ENCODE peak calls at places on chromosomes 16 and 17, in six cellular contexts. M is heart left ventricle, R is BE2C, S is OCI-LY7, F is brain microvascular endothelial cell, Y is A549. W is an unnamed sample.

GRCh38 chr16:84617631-84618427 is at the start of gene COTL1:
- DNase-seq in F (peak), M (peak), Y (peak), R (peak), S (peak), W (peak)

GRCh38 chr16:15961060-15961511 is 11.7 kb downstream of the ABCC1 start:
- DNase-seq in F (no peak), Y (no peak), M (no peak), R (no peak), S (peak), W (no peak)

GRCh38 chr17:82507631-82508175 is 11.8 kb upstream of the FOXK2 start:
- DNase-seq in S (no peak), Y (no peak), M (no peak), R (no peak), F (no peak), W (no peak)

GRCh38 chr17:65514082-65514481 is 47.4 kb downstream of the AXIN2 start:
- DNase-seq in R (no peak), F (peak), Y (no peak), M (no peak), S (no peak), W (peak)

GRCh38 chr16:3431779-3432219 is 11.5 kb downstream of the ZNF597 start:
- DNase-seq in Y (no peak), S (no peak), R (peak), F (peak), M (peak), W (no peak)

GRCh38 chr17:4498461-4499397 is at the start of gene SPNS2:
- DNase-seq in R (peak), M (peak), S (peak), F (no peak), Y (peak), W (no peak)

GRCh38 chr17:60102632-60103047 is 23.9 kb upstream of the HEATR6 start:
- DNase-seq in Y (peak), M (peak), F (peak), S (peak), R (peak), W (no peak)

GRCh38 chr17:57104461-57105175 is 19.6 kb downstream of the AKAP1 start:
- DNase-seq in M (no peak), S (no peak), F (no peak), R (no peak), Y (no peak), W (no peak)

GRCh38 chr16:27520982-27521673 is 28.6 kb downstream of the GTF3C1 start:
- DNase-seq in R (no peak), M (peak), Y (no peak), S (no peak), F (peak), W (no peak)

GRCh38 chr17:8563024-8563776 is 67.3 kb downstream of the MYH10 start:
- DNase-seq in M (no peak), S (no peak), F (no peak), Y (no peak), R (peak), W (no peak)

GRCh38 chr17:71071837-71072236 is 902.5 kb downstream of the KCNJ2 start:
- DNase-seq in M (peak), Y (peak), R (peak), F (peak), S (no peak), W (peak)

GRCh38 chr16:81251871-81252270 is 13.4 kb downstream of the BCO1 start:
- DNase-seq in F (peak), Y (no peak), R (no peak), S (no peak), M (no peak), W (peak)

GRCh38 chr17:2400474-2400866 is 390 bp downstream of the MNT start:
- DNase-seq in M (peak), R (peak), S (peak), Y (no peak), F (no peak), W (no peak)

GRCh38 chr16:50550035-50550434 is 1.8 kb downstream of the NKD1 start:
- DNase-seq in M (no peak), Y (no peak), R (no peak), S (no peak), F (no peak), W (no peak)

GRCh38 chr16:17921357-17921978 is 415.1 kb downstream of the NPIPA8 start:
- DNase-seq in S (peak), M (no peak), Y (no peak), F (no peak), R (peak), W (no peak)

GRCh38 chr17:82301916-82302497 is 15.4 kb downstream of the CD7 start:
- DNase-seq in R (no peak), Y (no peak), M (no peak), S (no peak), F (no peak), W (no peak)

GRCh38 chr16:88941051-88941932 is 35.7 kb downstream of the CBFA2T3 start:
- DNase-seq in S (peak), Y (no peak), M (peak), F (no peak), R (no peak), W (no peak)

GRCh38 chr17:13143001-13143400 is 125.2 kb upstream of the ELAC2 start:
- DNase-seq in F (no peak), S (no peak), Y (no peak), M (no peak), R (no peak), W (no peak)

GRCh38 chr17:78039581-78039980 is 81.1 kb downstream of the TNRC6C start:
- DNase-seq in M (no peak), F (no peak), Y (no peak), S (no peak), R (no peak), W (no peak)

GRCh38 chr17:17774009-17774881 is 62.5 kb downstream of the SREBF1 start:
- DNase-seq in F (no peak), M (peak), Y (peak), R (no peak), S (no peak), W (no peak)

GRCh38 chr17:27206447-27206846 is 87.5 kb upstream of the WSB1 start:
- DNase-seq in Y (no peak), R (no peak), F (no peak), S (peak), M (no peak), W (no peak)

GRCh38 chr17:82175951-82176350 is 36.7 kb downstream of the CCDC57 start:
- DNase-seq in R (no peak), Y (no peak), S (no peak), F (no peak), M (no peak), W (no peak)

GRCh38 chr16:67259705-67260104 is 10.9 kb downstream of the SLC9A5 start:
- DNase-seq in Y (no peak), M (peak), S (no peak), R (no peak), F (no peak), W (no peak)

GRCh38 chr17:57557793-57558681 is 187.1 kb downstream of the CCDC182 start:
- DNase-seq in M (no peak), S (peak), R (no peak), Y (no peak), F (peak), W (peak)

GRCh38 chr16:79997257-79997656 is 396.7 kb upstream of the MAF start:
- DNase-seq in R (no peak), M (no peak), Y (no peak), S (peak), F (no peak), W (no peak)

GRCh38 chr16:25176136-25176535 is 40.6 kb upstream of the AQP8 start:
- DNase-seq in M (no peak), F (no peak), S (no peak), Y (no peak), R (no peak), W (no peak)

GRCh38 chr16:57739756-57740422 is 4.3 kb downstream of the KATNB1 start:
- DNase-seq in R (no peak), F (no peak), S (no peak), M (no peak), Y (no peak), W (no peak)

GRCh38 chr17:4796550-4796915 is 569 bp downstream of the PSMB6 start:
- DNase-seq in R (peak), S (no peak), Y (peak), M (no peak), F (peak), W (no peak)

GRCh38 chr17:75723201-75723930 is 2.1 kb downstream of the ITGB4 start:
- DNase-seq in S (no peak), M (peak), F (no peak), Y (no peak), R (no peak), W (no peak)

GRCh38 chr16:65532846-65533245 is 411.0 kb upstream of the CDH11 start:
- DNase-seq in Y (no peak), M (no peak), R (no peak), F (no peak), S (no peak), W (no peak)

GRCh38 chr17:2250140-2251095 is 53.2 kb downstream of the SMG6 start:
- DNase-seq in M (no peak), Y (no peak), R (no peak), F (no peak), S (no peak), W (no peak)

GRCh38 chr17:5249615-5250014 is 15.0 kb upstream of the SCIMP start:
- DNase-seq in R (peak), Y (peak), F (peak), M (peak), S (peak), W (peak)

GRCh38 chr17:75439287-75439686 is 17.1 kb upstream of the TMEM94 start:
- DNase-seq in F (no peak), Y (no peak), R (no peak), M (no peak), S (no peak), W (no peak)

GRCh38 chr16:3974751-3975150 is 94.2 kb upstream of the CREBBP start:
- DNase-seq in M (no peak), S (no peak), R (no peak), F (no peak), Y (no peak), W (no peak)

GRCh38 chr17:40056379-40057005 is 2.3 kb upstream of the MED24 start:
- DNase-seq in R (no peak), Y (no peak), F (no peak), M (no peak), S (no peak), W (no peak)

DNA sequence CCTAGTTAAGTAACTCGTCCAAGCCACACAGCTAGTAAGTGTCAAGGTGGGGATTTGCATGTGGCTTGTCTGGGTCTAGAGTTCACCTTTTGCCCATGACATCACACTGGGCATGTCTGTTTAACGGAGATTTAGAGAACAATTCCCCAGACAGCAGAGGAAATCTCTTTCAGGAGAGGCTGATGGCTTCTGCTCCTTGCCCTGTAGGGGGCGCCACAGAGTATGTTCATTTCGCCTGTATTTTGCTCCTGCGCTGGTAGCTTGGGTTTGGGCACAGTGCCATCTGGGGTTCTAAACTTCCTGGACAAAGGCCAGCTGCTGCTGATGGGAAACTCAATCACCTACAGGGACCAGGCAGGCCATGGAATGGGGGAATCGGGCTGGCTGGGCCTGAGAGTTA is 20.4 kb downstream of the OTOA start:
- DNase-seq in Y (no peak), R (peak), F (no peak), S (peak), M (no peak), W (no peak)
- TF ChIP-seq CTCF in Y (peak), R (peak), F (peak), S (peak), M (peak), W (peak)

GRCh38 chr17:68054296-68054900 is 18.9 kb downstream of the KPNA2 start:
- DNase-seq in R (no peak), Y (no peak), S (no peak), M (peak), F (peak), W (no peak)
- H3K4me3 ChIP-seq in R (no peak), Y (no peak), S (no peak), M (no peak), F (no peak), W (peak)

DNA sequence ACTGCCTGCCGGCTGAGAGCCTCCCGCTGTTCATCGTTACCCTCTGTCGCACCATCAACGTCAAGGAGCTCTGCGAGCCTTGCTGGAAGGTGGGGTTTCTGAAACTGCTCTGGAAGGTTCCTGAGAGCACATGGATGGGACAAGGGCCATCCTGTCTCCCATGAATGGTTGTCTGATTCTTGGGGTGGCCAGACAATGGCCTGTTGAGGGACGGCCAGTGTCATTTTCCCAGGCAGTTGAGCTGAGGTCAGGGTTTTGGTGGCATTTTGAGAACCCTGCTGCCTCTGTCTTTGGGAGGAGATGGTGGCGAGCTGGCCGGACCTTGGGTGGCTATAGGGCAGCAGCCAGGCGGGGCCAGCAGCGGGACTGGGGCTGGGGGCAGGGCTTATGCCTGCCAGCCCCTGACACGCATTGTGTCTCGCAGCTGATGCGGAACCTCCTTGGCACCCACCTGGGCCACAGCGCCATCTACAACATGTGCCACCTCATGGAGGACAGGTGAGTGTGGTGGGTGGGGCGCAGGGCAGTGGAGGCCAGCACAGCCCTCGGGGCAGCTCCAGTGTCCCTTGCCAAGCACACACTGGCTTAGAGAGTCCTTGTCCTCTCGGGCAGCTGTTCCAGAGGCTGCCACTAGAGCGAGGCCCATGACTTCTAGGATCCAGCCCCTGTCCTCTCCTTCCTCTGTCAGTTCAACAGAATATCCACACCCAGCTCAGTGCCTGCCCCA is 9.1 kb downstream of the TSC2 start:
- DNase-seq in M (no peak), R (no peak), Y (no peak), F (no peak), S (no peak), W (no peak)
- TF ChIP-seq CTCF in M (no peak), R (peak), Y (no peak), F (peak), S (peak), W (no peak)

GRCh38 chr17:41797377-41797776 is 10.9 kb upstream of the JUP start:
- DNase-seq in M (no peak), R (no peak), Y (no peak), S (no peak), F (no peak), W (no peak)

GRCh38 chr17:41801374-41802062 is 10.2 kb downstream of the P3H4 start:
- DNase-seq in F (peak), Y (peak), R (peak), M (peak), S (peak), W (no peak)

GRCh38 chr17:41802961-41803682 is 8.6 kb downstream of the P3H4 start:
- DNase-seq in F (no peak), R (no peak), Y (no peak), M (no peak), S (no peak), W (no peak)

GRCh38 chr17:41799366-41799765 is 12.4 kb downstream of the P3H4 start:
- DNase-seq in R (no peak), F (no peak), M (no peak), S (no peak), Y (no peak), W (no peak)

GRCh38 chr17:41800601-41801373 is 11.0 kb downstream of the P3H4 start:
- DNase-seq in Y (peak), S (peak), R (no peak), F (no peak), M (no peak), W (no peak)
- H3K4me3 ChIP-seq in Y (no peak), S (no peak), R (no peak), F (no peak), M (no peak), W (no peak)

W was measured in AG04449.